ENCODE peak calls at places on chromosomes 12 and 14, in eight cellular contexts. Q is HFF-Myc, U is hepatocyte, J is IMR-90, L is fibroblast of pulmonary artery, E is astrocyte, Y is heart left ventricle, F is astrocyte of the spinal cord. H is an unnamed sample.

GRCh38 chr12:106228320-106228710 is 19.5 kb downstream of the CKAP4 start:
- DNase-seq in Q (no peak), U (no peak), J (no peak), L (no peak), E (no peak), Y (no peak), F (no peak), H (no peak)

GRCh38 chr12:1517007-1517406 is 77.4 kb downstream of the FBXL14 start:
- DNase-seq in Q (no peak), U (no peak), J (peak), L (peak), E (peak), Y (no peak), F (peak), H (peak)

GRCh38 chr14:104931771-104932675 is 7.3 kb downstream of the PLD4 start:
- DNase-seq in Q (no peak), U (no peak), J (no peak), L (no peak), E (no peak), Y (no peak), F (no peak), H (no peak)

GRCh38 chr14:55267816-55268215 is 3.4 kb upstream of the FBXO34 start:
- DNase-seq in Q (no peak), U (peak), J (peak), L (peak), E (no peak), Y (no peak), F (no peak), H (no peak)

GRCh38 chr14:83208346-83208745 is 1674.7 kb upstream of the SEL1L start:
- DNase-seq in Q (no peak), U (no peak), J (peak), L (no peak), E (no peak), Y (no peak), F (no peak), H (no peak)

GRCh38 chr12:48972213-48973021 is 882 bp upstream of the WNT10B start:
- DNase-seq in Q (no peak), U (no peak), J (peak), L (no peak), E (peak), Y (no peak), F (no peak), H (no peak)

GRCh38 chr14:69876848-69877306 is 2.3 kb upstream of the SMOC1 start:
- DNase-seq in Q (no peak), U (peak), J (no peak), L (no peak), E (no peak), Y (no peak), F (no peak), H (no peak)

GRCh38 chr12:24055747-24056146 is 106.3 kb upstream of the SOX5 start:
- DNase-seq in Q (no peak), U (no peak), J (no peak), L (no peak), E (no peak), Y (no peak), F (no peak), H (no peak)

GRCh38 chr14:100586520-100587247 is 533 bp downstream of the BEGAIN start:
- DNase-seq in Q (peak), U (peak), J (no peak), L (no peak), E (peak), Y (peak), F (no peak), H (no peak)

GRCh38 chr12:4133636-4134433 is 139.7 kb upstream of the CCND2 start:
- DNase-seq in Q (no peak), U (peak), J (no peak), L (no peak), E (no peak), Y (no peak), F (no peak), H (no peak)

GRCh38 chr14:55752580-55753365 is 172.8 kb downstream of the KTN1 start:
- DNase-seq in Q (peak), U (peak), J (peak), L (peak), E (peak), Y (no peak), F (peak), H (peak)

GRCh38 chr12:123270380-123271181 is 1.1 kb downstream of the CDK2AP1 start:
- DNase-seq in Q (no peak), U (peak), J (peak), L (peak), E (peak), Y (peak), F (no peak), H (peak)

GRCh38 chr14:30874999-30875787 is 834 bp downstream of the COCH start:
- DNase-seq in Q (no peak), U (peak), J (no peak), L (no peak), E (no peak), Y (no peak), F (no peak), H (no peak)

GRCh38 chr14:74501135-74501614 is 7.6 kb downstream of the ISCA2 start:
- DNase-seq in Q (peak), U (peak), J (peak), L (peak), E (peak), Y (peak), F (peak), H (peak)

GRCh38 chr12:77796775-77797174 is 33.9 kb upstream of the NAV3 start:
- DNase-seq in Q (no peak), U (no peak), J (peak), L (peak), E (peak), Y (no peak), F (peak), H (no peak)

GRCh38 chr14:65369560-65369959 is 43.0 kb upstream of the FUT8 start:
- DNase-seq in Q (no peak), U (no peak), J (no peak), L (no peak), E (no peak), Y (no peak), F (no peak), H (no peak)

GRCh38 chr14:74538411-74539391 is 45.1 kb downstream of the ISCA2 start:
- DNase-seq in Q (no peak), U (no peak), J (no peak), L (no peak), E (no peak), Y (no peak), F (no peak), H (no peak)

GRCh38 chr14:104998801-104999200 is 13.2 kb downstream of the CLBA1 start:
- DNase-seq in Q (no peak), U (no peak), J (no peak), L (no peak), E (no peak), Y (peak), F (no peak), H (no peak)

GRCh38 chr12:61254225-61254624 is 1006.0 kb upstream of the USP15 start:
- DNase-seq in Q (no peak), U (no peak), J (no peak), L (no peak), E (no peak), Y (no peak), F (no peak), H (no peak)

GRCh38 chr14:29529418-29529817 is 398.2 kb downstream of the PRKD1 start:
- DNase-seq in Q (no peak), U (peak), J (peak), L (peak), E (no peak), Y (no peak), F (peak), H (no peak)
- TF ChIP-seq CTCF in Q (peak), U (peak), J (peak), L (peak), E (peak), Y (no peak), F (peak), H (peak)

DNA sequence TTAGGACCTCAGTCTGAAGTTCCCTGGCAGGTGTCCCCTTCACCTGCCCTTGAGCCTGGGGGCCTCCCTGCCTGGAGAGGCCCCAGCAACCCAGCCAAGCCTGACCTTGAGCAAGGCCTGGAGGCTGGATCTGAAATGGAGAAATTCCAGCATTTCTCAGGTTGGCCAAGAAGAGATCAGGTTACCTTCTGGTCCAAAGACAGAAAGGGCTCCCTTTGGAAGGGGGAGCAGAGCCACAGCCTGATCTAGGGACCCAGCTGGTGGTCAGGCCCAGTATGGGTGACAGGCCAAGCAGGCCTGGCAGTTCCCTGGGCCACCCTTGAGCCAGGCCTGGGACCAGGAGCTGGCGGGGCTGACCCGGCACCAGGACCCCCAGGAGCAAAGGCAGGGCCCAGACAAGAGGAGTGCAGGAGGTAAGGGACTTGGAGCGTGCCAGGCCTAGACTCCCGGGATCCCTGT is 82.8 kb downstream of the TNFAIP2 start:
- DNase-seq in Q (no peak), U (no peak), J (no peak), L (no peak), E (peak), Y (no peak), F (no peak), H (no peak)
- H3K4me3 ChIP-seq in Q (no peak), U (peak), J (no peak), L (no peak), E (no peak), Y (peak), F (no peak), H (no peak)

GRCh38 chr12:116565963-116566362 is 6.8 kb downstream of the MAP1LC3B2 start:
- DNase-seq in Q (no peak), U (no peak), J (no peak), L (no peak), E (no peak), Y (no peak), F (no peak), H (no peak)
- TF ChIP-seq CTCF in Q (no peak), U (no peak), J (no peak), L (no peak), E (no peak), Y (no peak), F (no peak), H (no peak)

DNA sequence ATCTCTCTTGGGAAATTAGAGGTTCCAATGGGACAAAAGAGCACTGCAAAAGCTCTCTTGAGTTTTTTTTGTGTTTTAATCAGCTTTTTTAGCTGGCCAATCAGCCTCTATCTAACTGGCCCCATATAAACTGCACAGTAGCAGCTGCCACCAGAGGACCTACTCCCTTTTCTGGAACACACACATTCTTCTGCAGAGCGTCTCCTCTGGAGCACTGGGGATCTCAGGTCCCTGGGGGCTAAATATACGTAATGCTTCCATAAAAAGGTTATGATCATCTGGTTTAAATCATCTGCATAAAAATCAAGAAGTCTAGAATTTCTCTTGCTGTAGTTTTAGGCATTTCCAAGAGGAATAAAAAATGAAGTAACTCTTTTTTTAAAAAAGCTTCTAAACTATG is 32.3 kb downstream of the TSPAN8 start:
- DNase-seq in Q (no peak), U (no peak), J (no peak), L (no peak), E (no peak), Y (no peak), F (no peak), H (no peak)
- H3K4me3 ChIP-seq in Q (no peak), U (no peak), J (no peak), L (no peak), E (no peak), Y (no peak), F (no peak), H (no peak)